ENCODE peak calls at places on chromosomes 13 and 19, in nine cellular contexts. Z is fibroblast of mammary gland, W is mesothelial cell of epicardium, X is cardiac muscle cell, M is cardiac fibroblast, D is Panc1, F is body of pancreas, K is fibroblast of lung, O is endothelial cell. Y is an unnamed sample.

GRCh38 chr19:54881884-54882283 is 7.8 kb downstream of the FCAR start:
- DNase-seq in Z (no peak), W (no peak), X (no peak), M (no peak), D (no peak), F (no peak), K (no peak), O (no peak), Y (no peak)

GRCh38 chr19:2320057-2320456 is 8.3 kb downstream of the LSM7 start:
- DNase-seq in Z (no peak), W (no peak), X (no peak), M (no peak), D (no peak), F (no peak), K (no peak), O (no peak), Y (no peak)

GRCh38 chr13:99980201-99981114 is 1.1 kb upstream of the ZIC2 start:
- DNase-seq in Z (peak), W (peak), X (peak), M (peak), D (no peak), F (peak), K (peak), O (peak), Y (no peak)

GRCh38 chr19:49802836-49803528 is 10.1 kb downstream of the FUZ start:
- DNase-seq in Z (no peak), W (no peak), X (no peak), M (no peak), D (no peak), F (no peak), K (no peak), O (no peak), Y (no peak)

GRCh38 chr19:16920816-16921529 is 32.2 kb downstream of the F2RL3 start:
- DNase-seq in Z (peak), W (no peak), X (no peak), M (peak), D (no peak), F (no peak), K (peak), O (no peak), Y (peak)

GRCh38 chr13:24802074-24802473 is 38.1 kb downstream of the RNF17 start:
- DNase-seq in Z (peak), W (no peak), X (no peak), M (peak), D (no peak), F (no peak), K (peak), O (no peak), Y (no peak)

GRCh38 chr13:36131215-36131930 is at the start of gene DCLK1:
- DNase-seq in Z (peak), W (peak), X (peak), M (peak), D (no peak), F (peak), K (peak), O (peak), Y (peak)

GRCh38 chr19:1063030-1063908 is 3.7 kb upstream of the ARHGAP45 start:
- DNase-seq in Z (peak), W (no peak), X (no peak), M (no peak), D (no peak), F (no peak), K (no peak), O (no peak), Y (no peak)

GRCh38 chr19:2290441-2291184 is 8.6 kb upstream of the PEAK3 start:
- DNase-seq in Z (no peak), W (no peak), X (no peak), M (no peak), D (no peak), F (no peak), K (no peak), O (no peak), Y (no peak)

GRCh38 chr19:588093-588742 is 1.5 kb upstream of the HCN2 start:
- DNase-seq in Z (peak), W (peak), X (peak), M (peak), D (no peak), F (peak), K (peak), O (peak), Y (peak)

GRCh38 chr19:1089126-1089771 is 5.9 kb downstream of the POLR2E start:
- DNase-seq in Z (no peak), W (no peak), X (no peak), M (no peak), D (no peak), F (no peak), K (no peak), O (no peak), Y (no peak)

GRCh38 chr19:15672580-15673175 is at the start of gene CYP4F12:
- DNase-seq in Z (peak), W (no peak), X (no peak), M (peak), D (no peak), F (peak), K (peak), O (no peak), Y (no peak)

GRCh38 chr13:114268344-114269280 is 12.8 kb upstream of the UPF3A start:
- DNase-seq in Z (no peak), W (no peak), X (no peak), M (no peak), D (no peak), F (no peak), K (no peak), O (no peak), Y (no peak)

GRCh38 chr13:53368948-53369347 is 340.3 kb downstream of the OLFM4 start:
- DNase-seq in Z (no peak), W (no peak), X (no peak), M (no peak), D (no peak), F (no peak), K (no peak), O (no peak), Y (no peak)

GRCh38 chr13:109100705-109101104 is 471.3 kb downstream of the MYO16 start:
- DNase-seq in Z (peak), W (no peak), X (no peak), M (no peak), D (no peak), F (no peak), K (no peak), O (no peak), Y (no peak)

GRCh38 chr13:100633461-100633860 is 41.1 kb downstream of the TMTC4 start:
- DNase-seq in Z (peak), W (no peak), X (no peak), M (peak), D (peak), F (no peak), K (peak), O (no peak), Y (peak)

GRCh38 chr19:51724543-51724942 is 752 bp upstream of the HAS1 start:
- DNase-seq in Z (peak), W (no peak), X (no peak), M (peak), D (no peak), F (no peak), K (no peak), O (no peak), Y (no peak)

GRCh38 chr13:21069561-21070004 is 8.2 kb upstream of the LATS2 start:
- DNase-seq in Z (peak), W (no peak), X (no peak), M (peak), D (peak), F (no peak), K (peak), O (no peak), Y (peak)

GRCh38 chr19:11530432-11530831 is 1.5 kb upstream of the ECSIT start:
- DNase-seq in Z (peak), W (no peak), X (peak), M (peak), D (peak), F (peak), K (peak), O (peak), Y (peak)

GRCh38 chr19:16289594-16289993 is 35.0 kb upstream of the KLF2 start:
- DNase-seq in Z (no peak), W (no peak), X (no peak), M (no peak), D (no peak), F (no peak), K (no peak), O (no peak), Y (no peak)

GRCh38 chr19:33449799-33450198 is 71.8 kb downstream of the PEPD start:
- DNase-seq in Z (no peak), W (no peak), X (no peak), M (no peak), D (no peak), F (no peak), K (no peak), O (no peak), Y (no peak)

GRCh38 chr13:87355451-87355850 is 315.7 kb upstream of the SLITRK5 start:
- DNase-seq in Z (no peak), W (no peak), X (no peak), M (no peak), D (no peak), F (no peak), K (no peak), O (no peak), Y (no peak)

GRCh38 chr19:8052464-8052859 is at the start of gene CCL25:
- DNase-seq in Z (no peak), W (no peak), X (no peak), M (no peak), D (no peak), F (no peak), K (no peak), O (no peak), Y (no peak)

GRCh38 chr19:8239528-8240273 is 30.5 kb downstream of the CERS4 start:
- DNase-seq in Z (no peak), W (no peak), X (no peak), M (no peak), D (no peak), F (no peak), K (no peak), O (no peak), Y (no peak)

GRCh38 chr19:45507864-45508680 is 793 bp downstream of the VASP start:
- DNase-seq in Z (no peak), W (peak), X (no peak), M (peak), D (no peak), F (peak), K (no peak), O (peak), Y (no peak)

GRCh38 chr19:54266133-54266532 is 9.1 kb upstream of the LILRB5 start:
- DNase-seq in Z (peak), W (peak), X (peak), M (peak), D (peak), F (peak), K (peak), O (peak), Y (peak)

GRCh38 chr19:46955114-46955812 is 64.4 kb upstream of the NPAS1 start:
- DNase-seq in Z (peak), W (no peak), X (no peak), M (peak), D (no peak), F (no peak), K (no peak), O (no peak), Y (no peak)

GRCh38 chr13:84831666-84832657 is 949.7 kb upstream of the SLITRK1 start:
- DNase-seq in Z (no peak), W (no peak), X (no peak), M (no peak), D (no peak), F (no peak), K (no peak), O (no peak), Y (no peak)

GRCh38 chr19:7869453-7869909 is 4.7 kb downstream of the PRR36 start:
- DNase-seq in Z (no peak), W (peak), X (peak), M (peak), D (no peak), F (peak), K (peak), O (peak), Y (no peak)

GRCh38 chr13:46178143-46178542 is 3.8 kb downstream of the LCP1 start:
- DNase-seq in Z (no peak), W (no peak), X (no peak), M (no peak), D (no peak), F (no peak), K (no peak), O (no peak), Y (no peak)

GRCh38 chr13:46181799-46182490 is at the start of gene LCP1:
- DNase-seq in Z (no peak), W (no peak), X (no peak), M (no peak), D (no peak), F (no peak), K (no peak), O (no peak), Y (no peak)

GRCh38 chr13:46178821-46179220 is 3.2 kb downstream of the LCP1 start:
- DNase-seq in Z (no peak), W (no peak), X (no peak), M (no peak), D (no peak), F (no peak), K (no peak), O (no peak), Y (no peak)

GRCh38 chr13:46180393-46180792 is 1.6 kb downstream of the LCP1 start:
- DNase-seq in Z (no peak), W (no peak), X (no peak), M (no peak), D (no peak), F (no peak), K (no peak), O (no peak), Y (no peak)

GRCh38 chr13:46179576-46180368 is 2.2 kb downstream of the LCP1 start:
- DNase-seq in Z (no peak), W (no peak), X (no peak), M (no peak), D (no peak), F (no peak), K (no peak), O (no peak), Y (no peak)
- TF ChIP-seq CTCF in Z (no peak), W (no peak), X (no peak), M (no peak), D (no peak), F (no peak), K (no peak), O (no peak), Y (no peak)

GRCh38 chr19:42560731-42561130 is 32.5 kb upstream of the CEACAM1 start:
- DNase-seq in Z (no peak), W (no peak), X (no peak), M (no peak), D (no peak), F (no peak), K (no peak), O (no peak), Y (no peak)

GRCh38 chr19:42555801-42556200 is 27.5 kb upstream of the CEACAM1 start:
- DNase-seq in Z (no peak), W (no peak), X (no peak), M (no peak), D (no peak), F (no peak), K (no peak), O (no peak), Y (no peak)

GRCh38 chr19:42563352-42564210 is 31.1 kb downstream of the CEACAM8 start:
- DNase-seq in Z (peak), W (no peak), X (peak), M (peak), D (peak), F (peak), K (peak), O (peak), Y (peak)

GRCh38 chr19:42561512-42561911 is 33.2 kb downstream of the CEACAM8 start:
- DNase-seq in Z (no peak), W (no peak), X (no peak), M (no peak), D (no peak), F (no peak), K (no peak), O (no peak), Y (no peak)
- TF ChIP-seq CTCF in Z (no peak), W (no peak), X (no peak), M (no peak), D (no peak), F (no peak), K (no peak), O (no peak), Y (no peak)

GRCh38 chr13:29598321-29598720 is 2.8 kb upstream of the SLC7A1 start:
- DNase-seq in Z (no peak), W (no peak), X (no peak), M (no peak), D (no peak), F (no peak), K (no peak), O (no peak), Y (no peak)
- TF ChIP-seq CTCF in Z (no peak), W (no peak), X (no peak), M (no peak), D (no peak), F (no peak), K (no peak), O (no peak), Y (no peak)

GRCh38 chr13:26971990-26972888 is 199.4 kb downstream of the USP12 start:
- DNase-seq in Z (peak), W (no peak), X (peak), M (peak), D (no peak), F (peak), K (peak), O (peak), Y (no peak)
- TF ChIP-seq CTCF in Z (peak), W (no peak), X (peak), M (peak), D (peak), F (peak), K (peak), O (no peak), Y (peak)

Y was measured in astrocyte of the cerebellum.